ENCODE peak calls at places on chromosomes 6 and 20, in seven cellular contexts. One of them, this sample, is unnamed.

GRCh38 chr6:166046232-166046631 is 121.4 kb downstream of the TBXT start:
- DNase-seq in Panc1: no peak
- DNase-seq in T-helper 9 cell: no peak
- DNase-seq in CD4-positive, alpha-beta T cell: no peak
- DNase-seq in activated naive CD4-positive, alpha-beta T cell: no peak
- DNase-seq in pulmonary artery endothelial cell: peak
- DNase-seq in HTR-8/SVneo: peak
- DNase-seq in this sample: no peak

GRCh38 chr6:540490-540889 is 116.4 kb downstream of the HUS1B start:
- DNase-seq in Panc1: no peak
- DNase-seq in T-helper 9 cell: no peak
- DNase-seq in CD4-positive, alpha-beta T cell: no peak
- DNase-seq in activated naive CD4-positive, alpha-beta T cell: no peak
- DNase-seq in pulmonary artery endothelial cell: no peak
- DNase-seq in HTR-8/SVneo: no peak
- DNase-seq in this sample: no peak

GRCh38 chr20:50421356-50422340 is 88.5 kb upstream of the PTPN1 start:
- DNase-seq in Panc1: no peak
- DNase-seq in T-helper 9 cell: no peak
- DNase-seq in CD4-positive, alpha-beta T cell: no peak
- DNase-seq in activated naive CD4-positive, alpha-beta T cell: no peak
- DNase-seq in pulmonary artery endothelial cell: no peak
- DNase-seq in HTR-8/SVneo: no peak
- DNase-seq in this sample: no peak

GRCh38 chr20:35387334-35387733 is 24.4 kb downstream of the UQCC1 start:
- DNase-seq in Panc1: peak
- DNase-seq in T-helper 9 cell: no peak
- DNase-seq in CD4-positive, alpha-beta T cell: no peak
- DNase-seq in activated naive CD4-positive, alpha-beta T cell: no peak
- DNase-seq in pulmonary artery endothelial cell: no peak
- DNase-seq in HTR-8/SVneo: peak
- DNase-seq in this sample: no peak

GRCh38 chr20:33477386-33478234 is 12.3 kb upstream of the CBFA2T2 start:
- DNase-seq in Panc1: no peak
- DNase-seq in T-helper 9 cell: no peak
- DNase-seq in CD4-positive, alpha-beta T cell: no peak
- DNase-seq in activated naive CD4-positive, alpha-beta T cell: no peak
- DNase-seq in pulmonary artery endothelial cell: no peak
- DNase-seq in HTR-8/SVneo: no peak
- DNase-seq in this sample: no peak

GRCh38 chr6:170456886-170457698 is 96.0 kb downstream of the PSMB1 start:
- DNase-seq in Panc1: no peak
- DNase-seq in T-helper 9 cell: no peak
- DNase-seq in CD4-positive, alpha-beta T cell: no peak
- DNase-seq in activated naive CD4-positive, alpha-beta T cell: no peak
- DNase-seq in pulmonary artery endothelial cell: no peak
- DNase-seq in HTR-8/SVneo: no peak
- DNase-seq in this sample: no peak

GRCh38 chr20:33531047-33531877 is 41.4 kb downstream of the CBFA2T2 start:
- DNase-seq in Panc1: no peak
- DNase-seq in T-helper 9 cell: no peak
- DNase-seq in CD4-positive, alpha-beta T cell: no peak
- DNase-seq in activated naive CD4-positive, alpha-beta T cell: no peak
- DNase-seq in pulmonary artery endothelial cell: no peak
- DNase-seq in HTR-8/SVneo: no peak
- DNase-seq in this sample: no peak

GRCh38 chr6:17281100-17281496 is at the start of gene RBM24:
- DNase-seq in Panc1: no peak
- DNase-seq in T-helper 9 cell: no peak
- DNase-seq in CD4-positive, alpha-beta T cell: peak
- DNase-seq in activated naive CD4-positive, alpha-beta T cell: no peak
- DNase-seq in pulmonary artery endothelial cell: peak
- DNase-seq in HTR-8/SVneo: peak
- DNase-seq in this sample: peak

GRCh38 chr6:32627831-32628230 is 9.4 kb upstream of the HLA-DQA1 start:
- DNase-seq in Panc1: no peak
- DNase-seq in T-helper 9 cell: peak
- DNase-seq in CD4-positive, alpha-beta T cell: no peak
- DNase-seq in activated naive CD4-positive, alpha-beta T cell: no peak
- DNase-seq in pulmonary artery endothelial cell: no peak
- DNase-seq in HTR-8/SVneo: no peak
- DNase-seq in this sample: no peak

GRCh38 chr6:15879372-15880261 is 216.8 kb upstream of the DTNBP1 start:
- DNase-seq in Panc1: no peak
- DNase-seq in T-helper 9 cell: peak
- DNase-seq in CD4-positive, alpha-beta T cell: peak
- DNase-seq in activated naive CD4-positive, alpha-beta T cell: no peak
- DNase-seq in pulmonary artery endothelial cell: peak
- DNase-seq in HTR-8/SVneo: peak
- DNase-seq in this sample: no peak

GRCh38 chr6:148873154-148873553 is 126.3 kb downstream of the UST start:
- DNase-seq in Panc1: no peak
- DNase-seq in T-helper 9 cell: no peak
- DNase-seq in CD4-positive, alpha-beta T cell: no peak
- DNase-seq in activated naive CD4-positive, alpha-beta T cell: no peak
- DNase-seq in pulmonary artery endothelial cell: no peak
- DNase-seq in HTR-8/SVneo: no peak
- DNase-seq in this sample: no peak

GRCh38 chr6:88848870-88849269 is 114.5 kb downstream of the RNGTT start:
- DNase-seq in Panc1: no peak
- DNase-seq in T-helper 9 cell: no peak
- DNase-seq in CD4-positive, alpha-beta T cell: no peak
- DNase-seq in activated naive CD4-positive, alpha-beta T cell: no peak
- DNase-seq in pulmonary artery endothelial cell: no peak
- DNase-seq in HTR-8/SVneo: no peak
- DNase-seq in this sample: no peak

GRCh38 chr20:34824026-34824860 is 1.2 kb downstream of the NCOA6 start:
- DNase-seq in Panc1: peak
- DNase-seq in T-helper 9 cell: peak
- DNase-seq in CD4-positive, alpha-beta T cell: peak
- DNase-seq in activated naive CD4-positive, alpha-beta T cell: peak
- DNase-seq in pulmonary artery endothelial cell: no peak
- DNase-seq in HTR-8/SVneo: peak
- DNase-seq in this sample: peak

GRCh38 chr6:150723857-150724256 is 124.2 kb downstream of the PLEKHG1 start:
- DNase-seq in Panc1: no peak
- DNase-seq in T-helper 9 cell: no peak
- DNase-seq in CD4-positive, alpha-beta T cell: no peak
- DNase-seq in activated naive CD4-positive, alpha-beta T cell: no peak
- DNase-seq in pulmonary artery endothelial cell: no peak
- DNase-seq in HTR-8/SVneo: no peak
- DNase-seq in this sample: no peak

GRCh38 chr6:109612268-109612667 is 78.7 kb downstream of the AK9 start:
- DNase-seq in Panc1: no peak
- DNase-seq in T-helper 9 cell: no peak
- DNase-seq in CD4-positive, alpha-beta T cell: no peak
- DNase-seq in activated naive CD4-positive, alpha-beta T cell: no peak
- DNase-seq in pulmonary artery endothelial cell: no peak
- DNase-seq in HTR-8/SVneo: no peak
- DNase-seq in this sample: no peak

GRCh38 chr20:43119720-43120119 is 70.0 kb downstream of the PTPRT start:
- DNase-seq in Panc1: no peak
- DNase-seq in T-helper 9 cell: no peak
- DNase-seq in CD4-positive, alpha-beta T cell: no peak
- DNase-seq in activated naive CD4-positive, alpha-beta T cell: no peak
- DNase-seq in pulmonary artery endothelial cell: no peak
- DNase-seq in HTR-8/SVneo: no peak
- DNase-seq in this sample: no peak

GRCh38 chr20:24633026-24633425 is 163.6 kb downstream of the SYNDIG1 start:
- DNase-seq in Panc1: no peak
- DNase-seq in T-helper 9 cell: no peak
- DNase-seq in CD4-positive, alpha-beta T cell: no peak
- DNase-seq in activated naive CD4-positive, alpha-beta T cell: no peak
- DNase-seq in pulmonary artery endothelial cell: no peak
- DNase-seq in HTR-8/SVneo: no peak
- DNase-seq in this sample: no peak

GRCh38 chr20:11754451-11754850 is 163.2 kb upstream of the BTBD3 start:
- DNase-seq in Panc1: no peak
- DNase-seq in T-helper 9 cell: no peak
- DNase-seq in CD4-positive, alpha-beta T cell: no peak
- DNase-seq in activated naive CD4-positive, alpha-beta T cell: no peak
- DNase-seq in pulmonary artery endothelial cell: no peak
- DNase-seq in HTR-8/SVneo: no peak
- DNase-seq in this sample: no peak

GRCh38 chr20:63235399-63235983 is at the start of gene BIRC7:
- DNase-seq in Panc1: no peak
- DNase-seq in T-helper 9 cell: no peak
- DNase-seq in CD4-positive, alpha-beta T cell: no peak
- DNase-seq in activated naive CD4-positive, alpha-beta T cell: no peak
- DNase-seq in pulmonary artery endothelial cell: no peak
- DNase-seq in HTR-8/SVneo: no peak
- DNase-seq in this sample: no peak